ENCODE peak calls at places on chromosomes 6 and 20, in five cellular contexts. N is nephron progenitor cell, C is AG08396, T is left ventricle myocardium inferior, S is smooth muscle cell of the brain vasculature. M is an unnamed sample.

GRCh38 chr6:149242883-149243282 is 74.6 kb upstream of the TAB2 start:
- DNase-seq in N (no peak), C (peak), T (no peak), S (no peak), M (no peak)

GRCh38 chr6:21935561-21936028 is 342.0 kb downstream of the SOX4 start:
- DNase-seq in N (peak), C (no peak), T (no peak), S (no peak), M (no peak)

GRCh38 chr6:164929155-164929977 is 380.0 kb downstream of the C6orf118 start:
- DNase-seq in N (no peak), C (no peak), T (no peak), S (no peak), M (no peak)

GRCh38 chr6:3277851-3278416 is 19.2 kb downstream of the PSMG4 start:
- DNase-seq in N (no peak), C (no peak), T (no peak), S (no peak), M (no peak)

GRCh38 chr6:81621816-81622395 is 130.6 kb downstream of the TENT5A start:
- DNase-seq in N (no peak), C (no peak), T (no peak), S (no peak), M (no peak)

GRCh38 chr6:17015551-17016381 is 86.1 kb upstream of the STMND1 start:
- DNase-seq in N (no peak), C (no peak), T (peak), S (no peak), M (no peak)

GRCh38 chr20:48106428-48106827 is 321.1 kb upstream of the SULF2 start:
- DNase-seq in N (no peak), C (no peak), T (no peak), S (no peak), M (no peak)

GRCh38 chr20:63009988-63010769 is 3.4 kb upstream of the BHLHE23 start:
- DNase-seq in N (no peak), C (no peak), T (no peak), S (no peak), M (no peak)

GRCh38 chr6:87431263-87431662 is 23.5 kb downstream of the CFAP206 start:
- DNase-seq in N (no peak), C (no peak), T (no peak), S (no peak), M (no peak)

GRCh38 chr6:33490621-33491020 is 36.2 kb downstream of the ZBTB9 start:
- DNase-seq in N (no peak), C (no peak), T (no peak), S (no peak), M (no peak)

GRCh38 chr20:63819224-63819917 is 11.7 kb downstream of the ZBTB46 start:
- DNase-seq in N (no peak), C (no peak), T (peak), S (no peak), M (no peak)

GRCh38 chr6:69232506-69233194 is 564.2 kb downstream of the LMBRD1 start:
- DNase-seq in N (peak), C (peak), T (peak), S (peak), M (peak)

GRCh38 chr6:73803562-73804221 is 107.7 kb downstream of the CD109 start:
- DNase-seq in N (peak), C (peak), T (no peak), S (peak), M (peak)

GRCh38 chr6:28922004-28922840 is 1.6 kb downstream of the TRIM27 start:
- DNase-seq in N (no peak), C (peak), T (no peak), S (no peak), M (no peak)

GRCh38 chr6:68054776-68055175 is 580.3 kb upstream of the ADGRB3 start:
- DNase-seq in N (no peak), C (peak), T (no peak), S (no peak), M (no peak)

GRCh38 chr6:163759542-163759941 is 345.0 kb downstream of the QKI start:
- DNase-seq in N (no peak), C (peak), T (no peak), S (no peak), M (no peak)

GRCh38 chr20:58829531-58829941 is 21.2 kb downstream of the GNAS-AS1 start:
- DNase-seq in N (no peak), C (peak), T (peak), S (no peak), M (no peak)

GRCh38 chr6:113776998-113777397 is 80.1 kb upstream of the MARCKS start:
- DNase-seq in N (no peak), C (no peak), T (no peak), S (no peak), M (no peak)

GRCh38 chr20:62786100-62786499 is 10.2 kb upstream of the MRGBP start:
- DNase-seq in N (no peak), C (no peak), T (no peak), S (no peak), M (no peak)